ENCODE peak calls at places on chromosomes 12 and 14, in nine cellular contexts. N is neural crest cell; U is endodermal cell; R is H9; Y is NCI-H187 treated with DMSO at 0.1 percent for 48 hours; T is stimulated activated CD4-positive, alpha-beta T cell treated with anti-CD3 and anti-CD28 coated beads, Interleukin-15, amount 100 ng/mL, for 1 hour; B is AG04450; F is NCI-H748 treated with DMSO at 0.1 percent for 48 hours; V is NCI-H510A treated with DMSO at 0.1 percent for 48 hours. J is an unnamed sample.

GRCh38 chr12:51307655-51308593 is 16.1 kb downstream of the BIN2 start:
- DNase-seq in N (no peak), R (no peak), F (no peak), V (no peak), T (no peak), U (no peak), Y (no peak), B (peak; percentile 55), J (no peak)

GRCh38 chr14:44149597-44149996 is 357.5 kb downstream of the FSCB start:
- DNase-seq in B (no peak), F (peak; percentile 66), T (no peak), R (peak; percentile 85), V (peak; percentile 20), N (peak; percentile 32), U (peak; percentile 92), Y (peak; percentile 29), J (peak; percentile 75)

GRCh38 chr12:124636138-124636968 is 68.9 kb upstream of the NCOR2 start:
- DNase-seq in V (no peak), R (no peak), F (no peak), T (no peak), N (no peak), B (no peak), Y (no peak), U (peak; percentile 71), J (no peak)

GRCh38 chr12:23760495-23760894 is 189.0 kb downstream of the SOX5 start:
- DNase-seq in Y (no peak), N (no peak), F (no peak), T (no peak), B (no peak), V (no peak), U (peak; percentile 71), R (peak; percentile 63), J (peak; percentile 37)

GRCh38 chr14:61388976-61389576 is 67.7 kb downstream of the PRKCH start:
- DNase-seq in U (no peak), N (no peak), R (no peak), B (no peak), F (no peak), Y (no peak), T (no peak), V (no peak), J (no peak)

GRCh38 chr14:94598506-94598815 is 13.7 kb upstream of the SERPINA3 start:
- DNase-seq in V (no peak), Y (no peak), B (no peak), R (no peak), F (no peak), U (no peak), T (no peak), N (no peak), J (no peak)

GRCh38 chr12:116366456-116366776 is 88.9 kb upstream of the MED13L start:
- DNase-seq in V (peak; percentile 73), Y (peak; percentile 55), U (no peak), T (no peak), F (no peak), N (no peak), R (no peak), B (no peak), J (no peak)

GRCh38 chr12:48350249-48351021 is at the start of gene ZNF641:
- DNase-seq in T (peak; percentile 75), N (no peak), R (peak; percentile 89), V (peak; percentile 69), B (peak; percentile 2), U (peak; percentile 94), Y (peak; percentile 16), F (peak; percentile 41), J (peak; percentile 77)

GRCh38 chr14:69363055-69363454 is 35.0 kb downstream of the ERH start:
- DNase-seq in F (no peak), V (no peak), B (peak; percentile 11), R (peak; percentile 63), U (peak; percentile 87), N (peak; percentile 13), T (no peak), Y (no peak), J (peak; percentile 63)

GRCh38 chr14:59133709-59134108 is 54.8 kb upstream of the DAAM1 start:
- DNase-seq in B (no peak), U (no peak), T (no peak), F (no peak), R (no peak), N (no peak), Y (no peak), V (no peak), J (no peak)

J was measured in WTC11.